ENCODE peak calls at places on chromosomes 11 and 22, in eight cellular contexts. R, Z, M, V, B, F, T and G are unnamed samples.

GRCh38 chr22:31348766-31349165 is 2.6 kb upstream of the PATZ1 start:
- DNase-seq in T (no peak), V (no peak), R (no peak), B (no peak), M (no peak), Z (no peak), F (no peak), G (no peak)

GRCh38 chr11:68159161-68159560 is 38.0 kb upstream of the CHKA start:
- DNase-seq in B (no peak), Z (no peak), V (no peak), F (no peak), R (no peak), T (no peak), M (no peak), G (no peak)

GRCh38 chr11:119764108-119764874 is 35.3 kb upstream of the NECTIN1 start:
- DNase-seq in M (no peak), Z (peak; percentile 39), R (peak; percentile 53), V (no peak), B (no peak), F (no peak), T (no peak), G (no peak)

GRCh38 chr11:119856681-119857485 is 127.9 kb upstream of the NECTIN1 start:
- DNase-seq in F (no peak), Z (no peak), R (no peak), T (no peak), B (no peak), V (no peak), M (no peak), G (no peak)

GRCh38 chr11:131817701-131818188 is 447.3 kb downstream of the NTM start:
- DNase-seq in B (no peak), Z (peak; percentile 72), R (no peak), V (no peak), T (no peak), F (no peak), M (no peak), G (no peak)

GRCh38 chr11:70099578-70100282 is 21.6 kb downstream of the ANO1 start:
- DNase-seq in F (no peak), V (no peak), B (no peak), M (no peak), Z (no peak), T (no peak), R (no peak), G (no peak)

GRCh38 chr11:105215528-105215927 is 76.0 kb upstream of the CARD18 start:
- DNase-seq in T (no peak), B (no peak), M (no peak), R (no peak), F (no peak), Z (no peak), V (no peak), G (no peak)

GRCh38 chr11:93481279-93481678 is 61.9 kb downstream of the SMCO4 start:
- DNase-seq in R (no peak), V (no peak), Z (no peak), F (no peak), M (no peak), B (no peak), T (no peak), G (no peak)

GRCh38 chr22:17970205-17970708 is 54.1 kb downstream of the MICAL3 start:
- DNase-seq in F (no peak), Z (no peak), B (peak; percentile 66), T (peak; percentile 59), V (no peak), R (no peak), M (no peak), G (no peak)

GRCh38 chr22:24146190-24146616 is 35.1 kb upstream of the SUSD2 start:
- DNase-seq in R (peak; percentile 54), F (no peak), M (peak; percentile 23), V (peak; percentile 36), T (peak; percentile 55), Z (peak; percentile 67), B (no peak), G (peak; percentile 66)

GRCh38 chr11:122050021-122050710 is 65.8 kb downstream of the BLID start:
- DNase-seq in T (no peak), Z (no peak), B (no peak), R (no peak), F (no peak), V (no peak), M (no peak), G (no peak)

GRCh38 chr11:90845126-90845525 is 622.3 kb upstream of the CHORDC1 start:
- DNase-seq in V (no peak), R (no peak), T (no peak), F (no peak), M (no peak), Z (no peak), B (no peak), G (no peak)

GRCh38 chr11:11020747-11021149 is 162.9 kb upstream of the ZBED5 start:
- DNase-seq in F (no peak), M (no peak), B (no peak), T (peak; percentile 10), V (no peak), R (no peak), Z (peak; percentile 4), G (no peak)

DNA sequence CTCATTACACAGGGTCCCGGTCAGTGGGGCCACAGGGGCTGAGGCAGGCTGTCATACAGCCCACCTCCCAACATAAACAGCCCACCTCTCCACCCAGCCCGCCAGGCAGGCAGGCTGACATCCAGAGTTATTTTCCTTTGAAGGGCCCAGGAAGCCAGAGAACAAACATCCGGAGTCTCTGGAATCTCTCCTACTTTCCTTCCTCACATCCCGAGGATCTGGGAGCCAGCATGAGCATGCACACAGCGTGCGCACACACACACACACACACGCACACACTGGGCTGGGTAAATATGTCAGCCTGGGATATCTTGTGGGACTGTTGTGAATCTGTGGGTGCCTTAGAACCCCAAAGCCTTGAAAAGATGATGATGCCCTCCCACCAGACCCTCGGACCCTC is 55.4 kb downstream of the PDE2A start:
- DNase-seq in B (no peak), R (no peak), F (no peak), V (no peak), T (no peak), M (no peak), Z (no peak), G (no peak)
- H3K27me3 ChIP-seq in B (no peaks in the 10 kb centered on the region), R (no peaks in the 10 kb centered on the region), F (no peaks in the 10 kb centered on the region), V (no peaks in the 10 kb centered on the region), T (peaks cover 60% of the 10 kb centered on the region), M (peaks cover 4% of the 10 kb centered on the region), Z (peaks cover 2% of the 10 kb centered on the region), G (no peaks in the 10 kb centered on the region)

GRCh38 chr11:118152020-118152551 is 537 bp downstream of the SCN4B start:
- DNase-seq in F (no peak), M (no peak), V (no peak), R (no peak), Z (no peak), B (no peak), T (no peak), G (no peak)

GRCh38 chr11:118151421-118151820 is 1.2 kb downstream of the SCN4B start:
- DNase-seq in F (no peak), R (no peak), B (no peak), M (no peak), V (no peak), Z (no peak), T (no peak), G (no peak)

GRCh38 chr11:118152552-118153471 is at the start of gene SCN4B:
- DNase-seq in B (peak; percentile 12), Z (peak; percentile 87), F (no peak), T (peak; percentile 43), V (no peak), M (no peak), R (peak; percentile 63), G (peak; percentile 72)

GRCh38 chr11:118153976-118154375 is 1.4 kb upstream of the SCN4B start:
- DNase-seq in M (no peak), F (no peak), R (no peak), Z (no peak), V (no peak), B (no peak), T (no peak), G (no peak)

DNA sequence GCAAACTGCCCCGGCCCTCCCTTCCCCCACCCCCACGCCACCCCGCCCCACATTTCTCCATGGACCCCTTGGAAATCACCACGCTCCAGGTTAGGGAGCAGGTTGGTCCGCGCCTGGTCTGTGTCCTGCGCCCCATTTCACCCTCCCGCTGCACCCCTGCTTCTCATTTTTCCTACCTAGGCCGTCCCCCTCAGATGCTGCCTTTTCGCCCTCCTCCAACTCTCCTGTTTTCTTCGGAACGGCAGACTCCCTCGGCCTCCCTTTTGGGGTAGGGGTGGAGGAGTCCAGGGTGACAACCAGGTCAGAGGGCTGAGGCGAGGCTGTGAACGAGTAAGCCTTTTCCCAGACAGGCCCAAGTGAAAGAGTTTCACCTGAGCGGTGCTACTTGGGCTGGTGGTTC is 893 bp upstream of the SCN4B start:
- DNase-seq in F (no peak), R (no peak), M (no peak), Z (no peak), B (no peak), T (no peak), V (no peak), G (no peak)
- H3K27me3 ChIP-seq in F (peaks cover 62% of the 10 kb centered on the region), R (no peaks in the 10 kb centered on the region), M (peaks cover 54% of the 10 kb centered on the region), Z (peaks cover 100% of the 10 kb centered on the region), B (peaks cover 78% of the 10 kb centered on the region), T (peaks cover 97% of the 10 kb centered on the region), V (peaks cover 78% of the 10 kb centered on the region), G (no peaks in the 10 kb centered on the region)

DNA sequence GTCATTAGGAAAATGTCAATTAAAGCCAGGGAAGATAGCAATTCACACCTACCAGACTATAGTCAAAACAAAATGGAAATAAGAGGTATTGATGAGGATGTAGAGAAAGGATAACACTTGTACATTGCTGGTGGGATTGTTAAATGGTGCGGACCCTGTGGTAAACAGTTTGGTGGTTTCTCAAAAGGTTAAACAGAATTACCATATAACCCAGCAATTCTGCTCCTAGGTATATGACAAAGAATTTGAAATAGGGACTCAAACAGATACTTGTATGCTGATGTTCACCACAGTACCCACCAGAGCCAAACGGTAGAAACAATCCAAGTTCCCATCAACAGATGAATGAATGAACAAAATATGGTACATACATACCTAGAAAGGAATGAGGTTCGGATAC is 33.0 kb upstream of the TOP3B start:
- DNase-seq in B (no peak), F (no peak), M (no peak), R (no peak), V (no peak), Z (no peak), T (no peak), G (no peak)
- H3K27me3 ChIP-seq in B (no peaks in the 10 kb centered on the region), F (peaks cover 3% of the 10 kb centered on the region), M (peaks cover 5% of the 10 kb centered on the region), R (no peaks in the 10 kb centered on the region), V (no peaks in the 10 kb centered on the region), Z (peaks cover 11% of the 10 kb centered on the region), T (peaks cover 35% of the 10 kb centered on the region), G (no peaks in the 10 kb centered on the region)

GRCh38 chr11:1727861-1728260 is 22.5 kb downstream of the IFITM10 start:
- DNase-seq in B (no peak), T (no peak), Z (no peak), V (no peak), M (no peak), R (no peak), F (no peak), G (no peak)

GRCh38 chr11:1728281-1728680 is 22.1 kb downstream of the IFITM10 start:
- DNase-seq in T (no peak), F (no peak), M (no peak), R (no peak), B (no peak), Z (no peak), V (no peak), G (no peak)

GRCh38 chr11:1728931-1729691 is 21.3 kb downstream of the IFITM10 start:
- DNase-seq in Z (no peak), B (no peak), V (no peak), R (no peak), F (no peak), M (peak; percentile 29), T (no peak), G (peak; percentile 46)

GRCh38 chr11:1730230-1730629 is 20.2 kb downstream of the IFITM10 start:
- DNase-seq in T (no peak), V (no peak), B (no peak), M (no peak), R (no peak), F (no peak), Z (no peak), G (peak; percentile 34)

GRCh38 chr11:1729692-1730011 is 20.7 kb downstream of the IFITM10 start:
- DNase-seq in F (no peak), B (no peak), Z (no peak), T (no peak), R (no peak), M (no peak), V (no peak), G (no peak)
- H3K27me3 ChIP-seq in F (no peaks in the 10 kb centered on the region), B (no peaks in the 10 kb centered on the region), Z (peaks cover 43% of the 10 kb centered on the region), T (peaks cover 66% of the 10 kb centered on the region), R (no peaks in the 10 kb centered on the region), M (no peaks in the 10 kb centered on the region), V (peaks cover 74% of the 10 kb centered on the region), G (no peaks in the 10 kb centered on the region)